ENCODE peak calls at places on chromosomes 16 and 17, in six cellular contexts. Z is lung; O is endothelial cell of umbilical vein; C is ovary; F is aorta; H is CD4-positive, alpha-beta memory T cell. N is an unnamed sample. For H3K4me1, the result is how much of the 10 kb centered on the place peaks cover.

GRCh38 chr16:14455577-14455976 is 174.5 kb downstream of the PARN start:
- DNase-seq in Z (no peak), O (no peak), C (no peak), F (no peak), H (no peak), N (no peak)

GRCh38 chr16:87123356-87124001 is 193.7 kb downstream of the C16orf95 start:
- DNase-seq in Z (no peak), O (no peak), C (no peak), F (no peak), H (no peak), N (no peak)

GRCh38 chr16:2842340-2843000 is 12.4 kb downstream of the ZG16B start:
- DNase-seq in Z (peak), O (no peak), C (peak), F (peak), H (peak), N (peak)

GRCh38 chr16:87206646-87207451 is 110.3 kb downstream of the C16orf95 start:
- DNase-seq in Z (no peak), O (no peak), C (no peak), F (no peak), H (no peak), N (no peak)

GRCh38 chr17:66494023-66494803 is 191.8 kb downstream of the PRKCA start:
- DNase-seq in Z (no peak), O (peak), C (no peak), F (no peak), H (no peak), N (no peak)

GRCh38 chr16:5025171-5025632 is 8.5 kb downstream of the NAGPA start:
- DNase-seq in Z (no peak), O (peak), C (peak), F (no peak), H (no peak), N (no peak)

GRCh38 chr17:30600830-30601494 is 123.8 kb downstream of the GOSR1 start:
- DNase-seq in Z (peak), O (peak), C (peak), F (no peak), H (peak), N (no peak)

GRCh38 chr16:1990336-1991134 is 765 bp downstream of the SYNGR3 start:
- DNase-seq in Z (no peak), O (no peak), C (no peak), F (no peak), H (no peak), N (no peak)

GRCh38 chr17:49696233-49696761 is 11.5 kb downstream of the SLC35B1 start:
- DNase-seq in Z (no peak), O (no peak), C (no peak), F (no peak), H (peak), N (peak)

GRCh38 chr16:70157477-70158260 is 15.9 kb upstream of the CLEC18C start:
- DNase-seq in Z (no peak), O (peak), C (no peak), F (peak), H (no peak), N (no peak)

GRCh38 chr17:61827649-61828395 is 35.5 kb downstream of the BRIP1 start:
- DNase-seq in Z (no peak), O (no peak), C (no peak), F (no peak), H (no peak), N (no peak)

GRCh38 chr17:65360961-65361552 is 200.4 kb downstream of the AXIN2 start:
- DNase-seq in Z (no peak), O (no peak), C (no peak), F (no peak), H (no peak), N (no peak)

GRCh38 chr17:76515291-76515949 is 14.2 kb upstream of the RHBDF2 start:
- DNase-seq in Z (peak), O (no peak), C (peak), F (peak), H (peak), N (peak)

GRCh38 chr17:40178021-40178601 is 841 bp downstream of the RAPGEFL1 start:
- DNase-seq in Z (no peak), O (no peak), C (no peak), F (no peak), H (no peak), N (no peak)

GRCh38 chr16:89905511-89906140 is 13.0 kb upstream of the MC1R start:
- DNase-seq in Z (no peak), O (no peak), C (no peak), F (peak), H (no peak), N (no peak)

GRCh38 chr17:79776378-79777165 is 1.4 kb upstream of the CBX2 start:
- DNase-seq in Z (no peak), O (peak), C (no peak), F (peak), H (no peak), N (no peak)

GRCh38 chr16:3909791-3910583 is 29.5 kb upstream of the CREBBP start:
- DNase-seq in Z (no peak), O (no peak), C (no peak), F (peak), H (no peak), N (no peak)

GRCh38 chr16:84443166-84443802 is 61.2 kb downstream of the MEAK7 start:
- DNase-seq in Z (no peak), O (no peak), C (no peak), F (no peak), H (no peak), N (no peak)

GRCh38 chr16:10940501-10941079 is 1.7 kb downstream of the DEXI start:
- DNase-seq in Z (no peak), O (no peak), C (peak), F (no peak), H (no peak), N (no peak)

GRCh38 chr16:53257001-53257400 is 177.3 kb upstream of the RBL2 start:
- DNase-seq in Z (no peak), O (peak), C (no peak), F (no peak), H (no peak), N (no peak)

GRCh38 chr17:70906808-70907207 is 737.5 kb downstream of the KCNJ2 start:
- DNase-seq in Z (no peak), O (no peak), C (no peak), F (no peak), H (no peak), N (no peak)

GRCh38 chr17:50079334-50080095 is 15.6 kb upstream of the PDK2 start:
- DNase-seq in Z (no peak), O (peak), C (no peak), F (peak), H (no peak), N (no peak)

GRCh38 chr17:17605747-17606083 is 14.2 kb upstream of the PEMT start:
- DNase-seq in Z (no peak), O (no peak), C (no peak), F (no peak), H (no peak), N (no peak)

GRCh38 chr17:27475070-27475673 is 18.9 kb downstream of the KSR1 start:
- DNase-seq in Z (no peak), O (no peak), C (no peak), F (no peak), H (no peak), N (no peak)

GRCh38 chr16:56990407-56991286 is 1.3 kb downstream of the NLRC5 start:
- DNase-seq in Z (no peak), O (no peak), C (no peak), F (peak), H (no peak), N (no peak)

GRCh38 chr17:30477758-30478115 is 529 bp downstream of the GOSR1 start:
- DNase-seq in Z (no peak), O (no peak), C (no peak), F (no peak), H (peak), N (peak)

GRCh38 chr17:14725729-14726128 is 424.8 kb downstream of the HS3ST3B1 start:
- DNase-seq in Z (no peak), O (no peak), C (no peak), F (no peak), H (no peak), N (no peak)

GRCh38 chr17:57121308-57122042 is 36.4 kb downstream of the AKAP1 start:
- DNase-seq in Z (no peak), O (peak), C (peak), F (no peak), H (no peak), N (no peak)

GRCh38 chr16:67164599-67165061 is at the start of gene HSF4:
- DNase-seq in Z (peak), O (no peak), C (peak), F (peak), H (no peak), N (no peak)

GRCh38 chr16:11946433-11946832 is 4.6 kb upstream of the NPIPB2 start:
- DNase-seq in Z (no peak), O (no peak), C (no peak), F (no peak), H (no peak), N (no peak)

GRCh38 chr17:17740627-17741237 is 59.5 kb downstream of the RAI1 start:
- DNase-seq in Z (no peak), O (no peak), C (no peak), F (no peak), H (no peak), N (no peak)

GRCh38 chr16:57144027-57144426 is 41.8 kb downstream of the PSME3IP1 start:
- DNase-seq in Z (no peak), O (no peak), C (no peak), F (peak), H (no peak), N (no peak)

GRCh38 chr17:63919311-63919723 is 678 bp upstream of the GH1 start:
- DNase-seq in Z (peak), O (peak), C (peak), F (peak), H (peak), N (peak)

GRCh38 chr17:74919440-74920305 is 3.4 kb downstream of the USH1G start:
- DNase-seq in Z (no peak), O (no peak), C (no peak), F (no peak), H (no peak), N (no peak)

GRCh38 chr16:65975049-65975708 is 391.3 kb upstream of the CDH5 start:
- DNase-seq in Z (no peak), O (no peak), C (no peak), F (no peak), H (no peak), N (no peak)

GRCh38 chr17:17691468-17692263 is 10.4 kb downstream of the RAI1 start:
- DNase-seq in Z (no peak), O (peak), C (no peak), F (no peak), H (no peak), N (no peak)

GRCh38 chr16:55368205-55368604 is 44.2 kb downstream of the IRX6 start:
- DNase-seq in Z (no peak), O (no peak), C (no peak), F (no peak), H (no peak), N (no peak)

GRCh38 chr16:55369151-55369550 is 45.1 kb downstream of the IRX6 start:
- DNase-seq in Z (no peak), O (no peak), C (no peak), F (no peak), H (no peak), N (no peak)

GRCh38 chr16:55364811-55365210 is 40.8 kb downstream of the IRX6 start:
- DNase-seq in Z (no peak), O (no peak), C (no peak), F (no peak), H (no peak), N (no peak)

GRCh38 chr16:55367796-55368195 is 43.8 kb downstream of the IRX6 start:
- DNase-seq in Z (no peak), O (no peak), C (no peak), F (no peak), H (no peak), N (no peak)

DNA sequence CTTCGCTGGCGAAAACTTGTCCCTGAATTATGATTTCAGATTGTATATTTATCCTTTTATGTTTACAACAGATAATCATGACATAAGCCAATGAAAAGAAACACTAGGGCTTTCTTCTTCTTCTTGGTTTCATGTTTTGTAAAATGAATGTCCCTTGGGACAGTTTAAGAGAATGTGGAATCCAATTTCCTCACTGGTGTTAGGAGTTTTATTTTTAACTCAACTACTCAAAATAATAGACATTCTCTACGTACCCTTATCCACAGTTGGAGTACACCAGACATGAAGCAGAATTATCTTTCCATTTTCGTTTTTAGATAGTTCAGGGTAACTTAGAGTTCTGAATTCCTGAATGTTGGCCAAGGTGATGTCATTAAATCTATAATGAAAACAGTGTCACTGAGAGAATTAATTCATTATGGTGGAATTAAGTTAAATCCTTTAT is 43.3 kb downstream of the IRX6 start:
- DNase-seq in Z (no peak), O (no peak), C (no peak), F (no peak), H (no peak), N (no peak)
- H3K4me3 ChIP-seq in Z (no peak), O (no peak), C (no peak), F (peak), H (no peak), N (no peak)

DNA sequence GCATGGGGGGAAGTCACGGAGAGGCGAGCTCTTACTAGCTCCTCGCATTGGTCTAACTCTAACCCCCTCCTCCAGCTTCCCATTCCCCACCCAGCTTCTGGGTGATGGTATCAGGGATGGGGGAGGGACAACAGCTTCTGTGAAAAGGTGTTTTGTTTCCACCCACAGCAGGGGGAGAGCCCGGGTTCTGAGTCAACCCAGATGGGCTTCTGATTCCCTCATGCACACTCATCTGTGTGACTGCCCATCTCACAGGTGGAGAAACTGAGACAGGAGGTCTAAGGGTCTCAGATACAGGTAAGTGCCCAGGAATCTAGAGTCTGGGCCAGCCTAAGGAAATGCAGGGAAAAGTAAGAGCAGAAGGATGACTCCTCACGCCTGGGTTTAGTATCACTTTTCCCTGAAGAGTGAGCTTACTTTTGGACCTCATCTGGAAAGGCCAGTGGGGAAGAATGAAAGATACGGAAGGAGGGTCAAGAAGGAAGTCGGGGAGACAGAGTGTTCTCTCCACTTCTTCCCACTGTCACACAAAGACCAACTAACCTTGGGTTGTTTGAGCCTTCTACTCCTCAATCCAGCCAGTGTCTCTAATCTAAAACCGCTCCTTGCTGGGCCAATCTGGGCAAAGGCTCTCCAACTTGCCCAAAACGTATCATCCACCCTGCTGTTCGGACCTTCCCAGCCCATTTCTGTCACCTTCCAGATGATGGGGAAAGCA is 3.1 kb upstream of the TLCD2 start:
- DNase-seq in Z (no peak), O (no peak), C (no peak), F (no peak), H (no peak), N (no peak)
- H3K27ac ChIP-seq in Z (peak), O (peak), C (peak), F (peak), H (no peak), N (peak)

GRCh38 chr17:35715416-35715815 is 16.0 kb upstream of the RASL10B start:
- DNase-seq in Z (no peak), O (no peak), C (no peak), F (no peak), H (no peak), N (no peak)
- H3K4me1 ChIP-seq in Z (under half), O (under half), C (under half), F (under half), H (under half), N (under half)

GRCh38 chr17:77959216-77959925 is 868 bp downstream of the TNRC6C start:
- DNase-seq in Z (no peak), O (no peak), C (no peak), F (peak), H (peak), N (peak)
- H3K4me3 ChIP-seq in Z (peak), O (peak), C (peak), F (peak), H (peak), N (peak)

DNA sequence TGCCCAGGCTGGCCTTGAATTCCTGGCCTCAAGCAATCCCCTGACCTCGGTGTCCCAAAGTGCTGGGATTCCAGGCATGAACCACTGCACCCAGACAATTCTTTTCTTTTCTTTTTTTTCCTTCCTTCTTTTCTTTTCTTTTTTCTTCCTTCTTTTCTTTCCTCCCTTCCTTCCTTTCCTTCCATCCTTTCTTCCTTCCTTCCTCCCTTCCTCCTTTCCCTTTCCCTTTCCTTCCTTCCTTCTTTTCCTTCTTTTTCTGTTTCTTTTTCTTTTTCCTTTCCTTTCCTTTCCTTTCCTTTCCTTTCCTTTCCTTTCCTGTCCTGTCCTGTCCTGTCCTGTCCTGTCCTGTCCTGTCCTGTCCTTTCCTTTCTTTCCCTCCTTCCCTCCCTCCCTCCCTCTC is 44.6 kb downstream of the PLCG2 start:
- DNase-seq in Z (no peak), O (no peak), C (no peak), F (no peak), H (no peak), N (no peak)
- H3K27ac ChIP-seq in Z (no peak), O (no peak), C (no peak), F (no peak), H (no peak), N (no peak)